ENCODE peak calls at places on chromosomes 7 and 10, in five cellular contexts. M is cardiac septum, F is PC-3, N is GM23338, R is astrocyte of the cerebellum. E is an unnamed sample.

GRCh38 chr7:35365523-35365922 is 111.6 kb upstream of the TBX20 start:
- DNase-seq in N (no peak), R (no peak), F (no peak), M (no peak), E (no peak)

GRCh38 chr7:154879629-154880028 is 123.3 kb downstream of the PAXIP1 start:
- DNase-seq in N (no peak), R (no peak), M (no peak), F (no peak), E (no peak)

GRCh38 chr10:5628798-5629788 is 37.3 kb downstream of the ASB13 start:
- DNase-seq in M (no peak), R (peak), F (peak), N (no peak), E (peak)

GRCh38 chr7:117427258-117427701 is at the start of gene ASZ1:
- DNase-seq in N (no peak), R (no peak), F (no peak), M (no peak), E (no peak)

GRCh38 chr10:101780818-101781654 is 2.2 kb downstream of the NPM3 start:
- DNase-seq in N (peak), F (peak), M (no peak), R (peak), E (peak)

GRCh38 chr7:44159824-44160630 is 18.9 kb upstream of the MYL7 start:
- DNase-seq in N (no peak), M (peak), R (no peak), F (no peak), E (no peak)

GRCh38 chr7:22430457-22430856 is 69.5 kb downstream of the STEAP1B start:
- DNase-seq in R (peak), N (no peak), M (no peak), F (peak), E (peak)

GRCh38 chr7:156702399-156702798 is 61.8 kb downstream of the RNF32 start:
- DNase-seq in F (no peak), N (no peak), R (no peak), M (no peak), E (no peak)

GRCh38 chr10:31037749-31038148 is 6.1 kb upstream of the ZNF438 start:
- DNase-seq in M (no peak), R (no peak), F (no peak), N (no peak), E (no peak)

GRCh38 chr10:14219411-14219810 is 111.3 kb downstream of the FRMD4A start:
- DNase-seq in N (no peak), F (no peak), R (no peak), M (no peak), E (no peak)

GRCh38 chr7:12257582-12257981 is 46.5 kb downstream of the TMEM106B start:
- DNase-seq in N (no peak), R (peak), F (peak), M (no peak), E (peak)

GRCh38 chr7:2321020-2321419 is 6.8 kb upstream of the SNX8 start:
- DNase-seq in R (no peak), N (peak), M (no peak), F (no peak), E (peak)

GRCh38 chr10:91996266-91996665 is 72.7 kb downstream of the BTAF1 start:
- DNase-seq in M (no peak), R (no peak), N (no peak), F (no peak), E (no peak)

GRCh38 chr10:112280205-112280921 is 2.8 kb upstream of the TECTB start:
- DNase-seq in M (no peak), N (no peak), F (peak), R (no peak), E (peak)

GRCh38 chr10:118151461-118151860 is 104.7 kb upstream of the RAB11FIP2 start:
- DNase-seq in F (no peak), N (no peak), R (no peak), M (no peak), E (no peak)

GRCh38 chr10:131786756-131787605 is 113.8 kb upstream of the PPP2R2D start:
- DNase-seq in N (peak), F (peak), R (peak), M (no peak), E (peak)

GRCh38 chr7:65840446-65840845 is 32.4 kb upstream of the VKORC1L1 start:
- DNase-seq in M (no peak), R (no peak), F (no peak), N (no peak), E (no peak)

GRCh38 chr10:11793762-11794479 is 29.2 kb upstream of the PROSER2 start:
- DNase-seq in M (no peak), R (no peak), F (peak), N (peak), E (peak)

GRCh38 chr10:79274279-79275104 is 72.8 kb upstream of the PPIF start:
- DNase-seq in N (no peak), R (no peak), M (peak), F (no peak), E (peak)

GRCh38 chr7:3733541-3734140 is 432.6 kb downstream of the SDK1 start:
- DNase-seq in F (no peak), R (peak), M (no peak), N (no peak), E (no peak)

GRCh38 chr7:70215491-70215890 is 617.2 kb downstream of the AUTS2 start:
- DNase-seq in F (no peak), R (no peak), N (no peak), M (no peak), E (peak)

GRCh38 chr7:113521468-113521867 is 397.3 kb downstream of the PPP1R3A start:
- DNase-seq in F (no peak), N (no peak), R (no peak), M (no peak), E (peak)

GRCh38 chr7:146902728-146903127 is 786.1 kb downstream of the CNTNAP2 start:
- DNase-seq in N (no peak), R (no peak), F (peak), M (no peak), E (peak)

GRCh38 chr10:85557077-85557476 is 809.5 kb downstream of the GRID1 start:
- DNase-seq in F (no peak), R (no peak), N (no peak), M (no peak), E (no peak)

GRCh38 chr7:33395340-33395739 is 266.0 kb downstream of the BBS9 start:
- DNase-seq in F (no peak), N (no peak), R (no peak), M (no peak), E (no peak)

GRCh38 chr7:5408777-5409176 is 14.9 kb downstream of the TNRC18 start:
- DNase-seq in R (no peak), N (no peak), F (peak), M (no peak), E (peak)

GRCh38 chr10:132107947-132108877 is 42.5 kb downstream of the JAKMIP3 start:
- DNase-seq in N (no peak), M (peak), R (no peak), F (no peak), E (no peak)

E was measured in GM23248.